ENCODE peak calls at places on chromosomes 4 and X, in eight cellular contexts. P is right lobe of liver, D is heart left ventricle, B is uterus, C is esophagus muscularis mucosa, F is lower leg skin, W is ovary, Q is IMR-90. N is an unnamed sample.

GRCh38 chr4:127558489-127559407 is 74.0 kb upstream of the INTU start:
- DNase-seq in P (no peak), D (no peak), B (no peak), C (no peak), F (no peak), W (no peak), Q (no peak), N (no peak)

GRCh38 chr4:137116144-137116543 is 416.1 kb downstream of the PCDH18 start:
- DNase-seq in P (no peak), D (no peak), B (no peak), C (no peak), F (no peak), W (no peak), Q (peak), N (no peak)

GRCh38 chrX:4253092-4253491 is 539.6 kb upstream of the PRKX start:
- DNase-seq in P (no peak), D (no peak), B (no peak), C (no peak), F (no peak), W (no peak), Q (no peak), N (peak)

GRCh38 chr4:74805601-74806000 is 11.3 kb upstream of the BTC start:
- DNase-seq in P (no peak), D (no peak), B (no peak), C (no peak), F (no peak), W (no peak), Q (peak), N (no peak)

GRCh38 chrX:8870411-8870810 is 69.2 kb upstream of the FAM9A start:
- DNase-seq in P (no peak), D (no peak), B (no peak), C (no peak), F (no peak), W (no peak), Q (no peak), N (no peak)

GRCh38 chr4:160826339-160826679 is 1337.5 kb downstream of the FSTL5 start:
- DNase-seq in P (no peak), D (no peak), B (no peak), C (no peak), F (no peak), W (no peak), Q (no peak), N (no peak)

GRCh38 chr4:6043843-6044242 is 25.6 kb upstream of the C4orf50 start:
- DNase-seq in P (no peak), D (no peak), B (no peak), C (no peak), F (no peak), W (no peak), Q (no peak), N (no peak)

GRCh38 chr4:64340243-64341110 is 68.8 kb downstream of the TECRL start:
- DNase-seq in P (no peak), D (peak), B (no peak), C (no peak), F (no peak), W (no peak), Q (no peak), N (no peak)

GRCh38 chr4:187944179-187944578 is 51.4 kb upstream of the ZFP42 start:
- DNase-seq in P (no peak), D (no peak), B (no peak), C (no peak), F (no peak), W (no peak), Q (no peak), N (no peak)

GRCh38 chr4:121041307-121042090 is 30.8 kb downstream of the NDNF start:
- DNase-seq in P (no peak), D (no peak), B (no peak), C (no peak), F (no peak), W (no peak), Q (no peak), N (no peak)

GRCh38 chrX:71514367-71515038 is 18.4 kb upstream of the OGT start:
- DNase-seq in P (no peak), D (no peak), B (no peak), C (no peak), F (no peak), W (no peak), Q (no peak), N (peak)

GRCh38 chrX:40068048-40068447 is 29.7 kb downstream of the BCOR start:
- DNase-seq in P (no peak), D (no peak), B (no peak), C (no peak), F (no peak), W (no peak), Q (no peak), N (peak)

GRCh38 chr4:6421397-6421796 is 51.0 kb downstream of the PPP2R2C start:
- DNase-seq in P (no peak), D (no peak), B (no peak), C (no peak), F (no peak), W (no peak), Q (no peak), N (no peak)

GRCh38 chr4:6886886-6887285 is 22.7 kb upstream of the TBC1D14 start:
- DNase-seq in P (no peak), D (no peak), B (no peak), C (no peak), F (no peak), W (no peak), Q (no peak), N (no peak)

GRCh38 chr4:87978656-87979055 is 3.1 kb downstream of the SPP1 start:
- DNase-seq in P (no peak), D (no peak), B (no peak), C (no peak), F (no peak), W (no peak), Q (peak), N (peak)

GRCh38 chrX:320126-320783 is 1.7 kb upstream of the GTPBP6 start:
- DNase-seq in P (peak), D (peak), B (peak), C (no peak), F (no peak), W (peak), Q (peak), N (peak)

GRCh38 chrX:154779261-154779660 is 16.6 kb downstream of the DKC1 start:
- DNase-seq in P (no peak), D (no peak), B (no peak), C (no peak), F (no peak), W (no peak), Q (peak), N (peak)

GRCh38 chr4:29708473-29708872 is 1011.7 kb upstream of the PCDH7 start:
- DNase-seq in P (no peak), D (no peak), B (no peak), C (no peak), F (no peak), W (no peak), Q (peak), N (peak)

GRCh38 chrX:24219320-24219719 is 69.8 kb downstream of the ZFX start:
- DNase-seq in P (no peak), D (no peak), B (no peak), C (no peak), F (no peak), W (no peak), Q (no peak), N (peak)

GRCh38 chrX:109619816-109620215 is 5.2 kb downstream of the KCNE5 start:
- DNase-seq in P (no peak), D (no peak), B (no peak), C (no peak), F (no peak), W (no peak), Q (no peak), N (peak)

GRCh38 chr4:77818667-77819408 is at the start of gene CNOT6L:
- DNase-seq in P (peak), D (peak), B (peak), C (peak), F (peak), W (peak), Q (peak), N (peak)

GRCh38 chr4:71270901-71271300 is 67.9 kb upstream of the SLC4A4 start:
- DNase-seq in P (no peak), D (no peak), B (no peak), C (no peak), F (no peak), W (no peak), Q (peak), N (peak)

GRCh38 chr4:115110191-115111166 is 2.9 kb downstream of the NDST4 start:
- DNase-seq in P (no peak), D (no peak), B (no peak), C (no peak), F (no peak), W (peak), Q (no peak), N (no peak)

GRCh38 chr4:93414041-93414440 is 414.5 kb upstream of the ATOH1 start:
- DNase-seq in P (no peak), D (no peak), B (no peak), C (no peak), F (no peak), W (no peak), Q (no peak), N (no peak)

GRCh38 chr4:30836231-30836630 is 116.1 kb downstream of the PCDH7 start:
- DNase-seq in P (no peak), D (no peak), B (no peak), C (no peak), F (no peak), W (no peak), Q (peak), N (no peak)

GRCh38 chr4:8557151-8558076 is 22.8 kb upstream of the GPR78 start:
- DNase-seq in P (no peak), D (no peak), B (no peak), C (no peak), F (no peak), W (no peak), Q (no peak), N (no peak)

GRCh38 chr4:103046416-103047290 is 27.1 kb upstream of the SLC9B1 start:
- DNase-seq in P (no peak), D (no peak), B (no peak), C (no peak), F (no peak), W (no peak), Q (peak), N (peak)

GRCh38 chr4:26861434-26862186 is 969 bp downstream of the STIM2 start:
- DNase-seq in P (peak), D (peak), B (peak), C (no peak), F (peak), W (peak), Q (peak), N (peak)
- TF ChIP-seq POLR2A in P (no peak), D (no peak), B (no peak), C (no peak), F (no peak), W (no peak), Q (no peak), N (no peak)

DNA sequence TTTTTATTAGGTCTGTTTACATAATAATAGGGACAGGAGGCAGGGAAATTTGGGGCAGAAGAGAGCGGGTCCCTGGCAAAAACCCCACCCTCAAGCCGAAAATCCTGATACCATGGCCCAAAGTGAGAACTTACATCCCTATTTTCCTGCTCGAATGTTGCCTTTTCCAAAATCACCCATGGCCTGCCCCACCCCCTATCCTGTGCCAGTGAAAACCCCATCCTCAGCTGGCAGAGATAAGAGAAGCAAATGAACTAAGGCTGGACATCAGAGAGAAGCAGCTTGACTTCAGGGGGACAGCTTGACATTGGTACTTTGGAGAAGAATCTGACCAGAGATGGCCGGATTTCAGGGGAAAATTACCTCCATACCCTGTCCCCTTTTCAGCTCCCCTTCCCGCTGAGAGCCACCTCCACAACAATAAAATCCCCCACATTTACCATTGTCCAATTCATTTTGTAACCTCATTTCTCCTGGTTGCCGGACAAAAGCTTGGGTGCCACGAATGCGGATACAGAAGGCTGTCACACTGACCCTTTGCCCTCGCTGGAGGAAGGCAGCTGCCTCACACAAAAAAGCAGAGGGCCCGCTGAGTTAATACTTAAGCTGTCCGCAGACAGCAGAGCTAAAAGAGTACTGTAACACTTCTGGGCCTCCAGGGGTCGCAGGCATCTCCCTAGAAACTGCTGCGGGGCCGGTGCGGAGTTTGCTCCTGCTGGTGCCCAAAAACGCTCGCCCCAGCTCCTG is 196.2 kb downstream of the SNCA start:
- DNase-seq in P (peak), D (peak), B (peak), C (no peak), F (no peak), W (peak), Q (peak), N (peak)
- TF ChIP-seq CTCF in P (peak), D (peak), B (peak), C (peak), F (no peak), W (no peak), Q (peak), N (peak)

GRCh38 chr4:4853921-4854648 is 5.4 kb upstream of the MSX1 start:
- DNase-seq in P (no peak), D (no peak), B (no peak), C (no peak), F (no peak), W (no peak), Q (no peak), N (no peak)
- H3K4me3 ChIP-seq in P (no peak), D (no peak), B (peak), C (no peak), F (no peak), W (no peak), Q (no peak), N (no peak)

DNA sequence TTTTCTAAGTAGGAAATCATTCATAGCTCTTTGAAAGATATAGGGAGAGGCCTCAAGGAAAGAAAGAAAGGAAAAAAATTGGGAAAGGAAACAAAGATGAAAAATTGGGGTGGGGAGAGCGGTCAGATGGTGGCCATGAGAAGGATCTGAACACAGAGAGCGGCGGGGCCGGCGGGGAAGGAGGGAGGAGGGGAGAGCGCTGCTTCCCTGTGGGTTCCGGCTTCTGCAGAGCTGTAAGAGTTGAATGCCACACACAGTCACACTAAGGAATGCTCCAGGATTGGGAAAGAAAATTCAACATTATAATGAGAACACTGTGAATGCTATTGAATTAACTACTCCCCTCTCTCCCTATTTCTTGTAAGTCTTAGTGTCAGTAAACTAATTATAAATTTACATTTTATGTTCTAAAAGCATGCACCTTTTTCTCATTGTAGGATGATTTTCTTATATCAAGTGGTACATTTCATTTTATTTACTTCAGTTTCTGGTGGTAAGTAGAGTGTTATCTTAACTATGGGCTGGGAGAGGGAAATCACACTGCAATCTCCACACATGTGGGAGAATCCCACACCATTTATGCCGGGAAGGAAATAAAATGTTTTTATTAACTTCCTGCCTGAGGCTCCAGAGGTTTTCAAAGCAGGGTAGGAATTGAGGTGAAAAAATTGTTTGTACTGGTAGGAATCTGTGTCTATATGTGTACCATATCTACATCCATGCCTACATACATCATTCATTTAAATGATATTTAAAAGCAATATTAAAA is 894 bp downstream of the F11 start:
- DNase-seq in P (peak), D (no peak), B (no peak), C (no peak), F (no peak), W (no peak), Q (peak), N (no peak)
- TF ChIP-seq POLR2A in P (peak), D (no peak), B (no peak), C (no peak), F (no peak), W (no peak), Q (no peak), N (no peak)

DNA sequence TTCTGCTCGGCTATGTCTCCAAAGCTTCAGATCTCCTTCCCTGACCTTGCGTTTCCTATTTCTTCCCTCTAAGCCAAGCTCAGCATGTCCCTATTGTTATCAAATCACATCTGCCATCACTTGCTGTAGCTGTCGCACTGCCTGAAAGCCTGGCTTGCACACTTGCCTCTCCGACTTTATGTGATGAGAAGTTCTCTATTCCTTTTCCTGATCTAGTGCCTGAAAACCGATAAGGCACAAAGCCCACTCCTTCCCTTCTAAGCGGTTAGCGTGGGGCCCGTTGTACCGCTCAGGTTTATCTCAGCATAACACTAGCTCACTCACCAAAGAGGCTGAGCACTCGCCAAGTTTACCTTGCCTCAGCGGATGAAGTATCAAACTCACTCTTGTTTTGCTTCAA is 816 bp downstream of the NMU start:
- DNase-seq in P (no peak), D (no peak), B (no peak), C (no peak), F (no peak), W (no peak), Q (no peak), N (no peak)
- TF ChIP-seq CTCF in P (no peak), D (no peak), B (no peak), C (no peak), F (no peak), W (no peak), Q (no peak), N (no peak)

GRCh38 chr4:118746251-118746919 is 61.2 kb downstream of the METTL14 start:
- DNase-seq in P (no peak), D (no peak), B (peak), C (no peak), F (no peak), W (peak), Q (no peak), N (no peak)
- H3K4me3 ChIP-seq in P (no peak), D (no peak), B (no peak), C (no peak), F (no peak), W (no peak), Q (no peak), N (no peak)

GRCh38 chrX:48913605-48914366 is 2.3 kb upstream of the SLC35A2 start:
- DNase-seq in P (no peak), D (no peak), B (no peak), C (no peak), F (no peak), W (no peak), Q (no peak), N (no peak)

GRCh38 chrX:48908600-48908999 is 2.8 kb downstream of the SLC35A2 start:
- DNase-seq in P (no peak), D (no peak), B (no peak), C (no peak), F (no peak), W (no peak), Q (no peak), N (no peak)

GRCh38 chrX:48910926-48911406 is 480 bp downstream of the SLC35A2 start:
- DNase-seq in P (no peak), D (no peak), B (no peak), C (no peak), F (no peak), W (no peak), Q (peak), N (peak)

GRCh38 chrX:48909703-48910102 is 1.7 kb downstream of the SLC35A2 start:
- DNase-seq in P (no peak), D (no peak), B (no peak), C (no peak), F (no peak), W (no peak), Q (no peak), N (no peak)

DNA sequence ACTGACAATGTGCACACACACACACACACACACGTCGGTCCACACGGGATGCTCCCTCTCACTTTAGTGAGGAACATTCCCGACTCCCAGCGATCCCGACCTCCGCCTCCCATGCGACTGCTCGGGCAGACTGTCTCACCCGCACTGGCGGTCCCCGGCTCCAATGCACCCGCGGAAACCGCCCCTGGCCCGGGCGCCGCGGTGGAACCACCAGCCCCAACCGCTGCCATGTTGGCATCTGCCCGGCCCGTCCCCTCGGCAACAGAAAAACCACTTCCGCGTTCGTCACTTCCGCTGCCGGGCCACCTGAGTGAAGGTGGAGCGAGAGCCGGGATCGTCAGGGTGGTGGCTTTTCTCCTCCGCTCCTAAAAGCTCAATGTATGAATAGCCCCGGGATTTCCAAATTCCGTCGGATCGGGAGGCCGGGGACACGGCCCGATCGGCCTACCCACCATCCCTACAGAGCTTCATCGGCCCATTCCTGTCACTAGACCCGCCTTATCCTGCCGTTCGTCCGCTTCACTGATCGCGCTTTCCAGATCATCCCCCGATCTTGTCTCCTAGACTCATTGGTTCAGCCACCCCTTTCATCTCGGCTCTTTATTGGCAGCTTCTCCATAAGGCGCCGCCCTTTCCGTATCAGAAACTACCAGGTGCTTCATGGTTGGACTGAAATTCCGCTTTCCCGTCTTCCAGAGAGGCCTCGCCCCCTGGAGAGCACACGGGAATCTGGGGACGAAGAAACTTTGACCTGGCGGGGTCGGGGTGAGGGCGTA is at the start of gene SLC35A2:
- DNase-seq in P (peak), D (peak), B (peak), C (no peak), F (peak), W (peak), Q (peak), N (peak)
- TF ChIP-seq POLR2A in P (peak), D (peak), B (peak), C (peak), F (no peak), W (peak), Q (peak), N (peak)